ENCODE peak calls at places on chromosome 19, in four cellular contexts. U is activated CD8-positive, alpha-beta T cell treated with anti-CD3 and anti-CD28 coated beads, Interleukin-2, amount 10 ng/mL, durations not matched to agents 7 days and 5 days; P is mesenteric fat pad; I is mucosa of descending colon. G is an unnamed sample.

GRCh38 chr19:48963371-48964204 is 1.5 kb upstream of the FTL start:
- DNase-seq in U (peak; percentile 78), P (peak; percentile 95), I (peak; percentile 83), G (peak; percentile 57)

GRCh38 chr19:18558595-18558994 is 925 bp downstream of the KXD1 start:
- DNase-seq in U (no peak), P (no peak), I (no peak), G (no peak)

GRCh38 chr19:2253106-2254051 is 2.8 kb downstream of the JSRP1 start:
- DNase-seq in U (peak; percentile 47), P (no peak), I (no peak), G (no peak)

GRCh38 chr19:7970716-7971448 is 27.4 kb upstream of the TIMM44 start:
- DNase-seq in U (peak; percentile 38), P (no peak), I (peak; percentile 41), G (no peak)

GRCh38 chr19:15454371-15454800 is 4.6 kb upstream of the WIZ start:
- DNase-seq in U (no peak), P (no peak), I (no peak), G (no peak)

GRCh38 chr19:2050991-2051770 is at the start of gene MKNK2:
- DNase-seq in U (peak; percentile 94), P (peak; percentile 99), I (peak; percentile 95), G (no peak)

GRCh38 chr19:41882568-41883462 is at the start of gene ARHGEF1:
- DNase-seq in U (peak; percentile 70), P (no peak), I (peak; percentile 65), G (no peak)

GRCh38 chr19:29860492-29860891 is 48.7 kb downstream of the CCNE1 start:
- DNase-seq in U (no peak), P (no peak), I (no peak), G (no peak)

GRCh38 chr19:10936661-10937084 is 8.1 kb downstream of the TIMM29 start:
- DNase-seq in U (peak; percentile 58), P (no peak), I (peak; percentile 81), G (peak; percentile 75)

GRCh38 chr19:4144666-4145261 is 8.7 kb upstream of the CREB3L3 start:
- DNase-seq in U (no peak), P (no peak), I (peak; percentile 70), G (peak; percentile 31)

GRCh38 chr19:11693505-11694499 is 44.9 kb downstream of the ZNF823 start:
- DNase-seq in U (no peak), P (no peak), I (peak; percentile 17), G (peak; percentile 78)

GRCh38 chr19:35059006-35059798 is 17.7 kb downstream of the HPN start:
- DNase-seq in U (no peak), P (no peak), I (no peak), G (no peak)

GRCh38 chr19:13036366-13036976 is 41.2 kb downstream of the NFIX start:
- DNase-seq in U (no peak), P (no peak), I (peak; percentile 77), G (no peak)

GRCh38 chr19:16259385-16260159 is 61.9 kb downstream of the AP1M1 start:
- DNase-seq in U (peak; percentile 47), P (no peak), I (no peak), G (no peak)

GRCh38 chr19:8028951-8029491 is 23.5 kb upstream of the CCL25 start:
- DNase-seq in U (no peak), P (no peak), I (no peak), G (no peak)

GRCh38 chr19:47258434-47258833 is 2.1 kb downstream of the CCDC9 start:
- DNase-seq in U (no peak), P (no peak), I (peak; percentile 29), G (no peak)

GRCh38 chr19:13794388-13794751 is 873 bp upstream of the ZSWIM4 start:
- DNase-seq in U (no peak), P (no peak), I (peak; percentile 80), G (peak; percentile 87)

GRCh38 chr19:38437295-38437694 is 3.8 kb downstream of the RYR1 start:
- DNase-seq in U (no peak), P (no peak), I (no peak), G (no peak)

GRCh38 chr19:47369923-47370625 is 21.0 kb downstream of the DHX34 start:
- DNase-seq in U (no peak), P (no peak), I (no peak), G (peak; percentile 32)

GRCh38 chr19:46944918-46945628 is 74.6 kb upstream of the NPAS1 start:
- DNase-seq in U (no peak), P (no peak), I (peak; percentile 53), G (no peak)

GRCh38 chr19:33463194-33463593 is 58.4 kb downstream of the PEPD start:
- DNase-seq in U (no peak), P (no peak), I (no peak), G (no peak)

GRCh38 chr19:53131085-53131484 is 1.6 kb downstream of the ZNF415 start:
- DNase-seq in U (no peak), P (no peak), I (no peak), G (no peak)

GRCh38 chr19:45553464-45553863 is 31.1 kb downstream of the OPA3 start:
- DNase-seq in U (no peak), P (no peak), I (peak; percentile 70), G (no peak)

GRCh38 chr19:17379221-17379631 is 2.1 kb upstream of the PLVAP start:
- DNase-seq in U (no peak), P (no peak), I (no peak), G (no peak)

GRCh38 chr19:14544977-14545715 is 15.8 kb downstream of the TECR start:
- DNase-seq in U (no peak), P (no peak), I (no peak), G (no peak)

GRCh38 chr19:38516802-38517201 is 83.3 kb downstream of the RYR1 start:
- DNase-seq in U (no peak), P (no peak), I (no peak), G (no peak)

GRCh38 chr19:48403606-48404005 is 10.1 kb downstream of the GRIN2D start:
- DNase-seq in U (peak; percentile 83), P (no peak), I (peak; percentile 72), G (no peak)

GRCh38 chr19:31257025-31257424 is 92.2 kb downstream of the TSHZ3 start:
- DNase-seq in U (no peak), P (no peak), I (no peak), G (no peak)

GRCh38 chr19:41018736-41019290 is 27.7 kb downstream of the CYP2B6 start:
- DNase-seq in U (no peak), P (no peak), I (no peak), G (no peak)

GRCh38 chr19:33777753-33778088 is 18.9 kb upstream of the KCTD15 start:
- DNase-seq in U (no peak), P (no peak), I (no peak), G (no peak)

GRCh38 chr19:55484571-55485438 is at the start of gene NAT14:
- DNase-seq in U (peak; percentile 71), P (no peak), I (peak; percentile 33), G (no peak)